ENCODE peak calls at places on chromosomes 16 and 17, in seven cellular contexts. C is HL-60, W is ovary, T is OCI-LY7, D is esophagus squamous epithelium, O is left lung, H is upper lobe of right lung. X is an unnamed sample.

GRCh38 chr16:73062640-73063283 is 14.8 kb upstream of the ZFHX3 start:
- DNase-seq in C (no peak), W (no peak), T (no peak), D (no peak), O (no peak), H (no peak), X (no peak)

GRCh38 chr17:32335647-32336046 is 6.3 kb downstream of the C17orf75 start:
- DNase-seq in C (no peak), W (no peak), T (no peak), D (no peak), O (no peak), H (no peak), X (peak; percentile 47)

GRCh38 chr17:38627957-38628356 is 22.2 kb upstream of the SRCIN1 start:
- DNase-seq in C (no peak), W (no peak), T (no peak), D (no peak), O (no peak), H (peak; percentile 5), X (no peak)

GRCh38 chr17:34303606-34304005 is 15.6 kb upstream of the CCL8 start:
- DNase-seq in C (no peak), W (no peak), T (no peak), D (no peak), O (no peak), H (no peak), X (no peak)

GRCh38 chr17:69444023-69444422 is 29.5 kb downstream of the MAP2K6 start:
- DNase-seq in C (no peak), W (no peak), T (no peak), D (no peak), O (no peak), H (no peak), X (no peak)

GRCh38 chr17:4785311-4786110 is 653 bp downstream of the VMO1 start:
- DNase-seq in C (no peak), W (no peak), T (no peak), D (no peak), O (no peak), H (no peak), X (no peak)

GRCh38 chr17:66073384-66073783 is 118.5 kb downstream of the CEP112 start:
- DNase-seq in C (no peak), W (no peak), T (no peak), D (no peak), O (no peak), H (no peak), X (no peak)

GRCh38 chr16:69166221-69166833 is 20.6 kb upstream of the SNTB2 start:
- DNase-seq in C (no peak), W (no peak), T (no peak), D (no peak), O (no peak), H (no peak), X (peak; percentile 28)

GRCh38 chr16:49050607-49051006 is 231.0 kb downstream of the CBLN1 start:
- DNase-seq in C (no peak), W (no peak), T (no peak), D (no peak), O (no peak), H (no peak), X (no peak)

GRCh38 chr17:29154516-29155234 is 25.5 kb downstream of the MYO18A start:
- DNase-seq in C (no peak), W (no peak), T (no peak), D (no peak), O (no peak), H (no peak), X (no peak)

GRCh38 chr17:47719411-47720152 is 13.5 kb upstream of the TBX21 start:
- DNase-seq in C (no peak), W (no peak), T (no peak), D (no peak), O (no peak), H (no peak), X (peak; percentile 75)

GRCh38 chr17:50026901-50027638 is 28.8 kb upstream of the ITGA3 start:
- DNase-seq in C (peak; percentile 10), W (peak; percentile 92), T (peak; percentile 64), D (no peak), O (peak; percentile 77), H (peak; percentile 92), X (peak; percentile 89)

GRCh38 chr16:23145608-23146007 is 3.6 kb downstream of the USP31 start:
- DNase-seq in C (no peak), W (no peak), T (no peak), D (no peak), O (no peak), H (no peak), X (peak; percentile 33)

GRCh38 chr16:65372171-65372570 is 250.3 kb upstream of the CDH11 start:
- DNase-seq in C (peak; percentile 38), W (no peak), T (no peak), D (no peak), O (no peak), H (no peak), X (no peak)

GRCh38 chr16:85372627-85373372 is 240.3 kb upstream of the GSE1 start:
- DNase-seq in C (peak; percentile 41), W (no peak), T (no peak), D (no peak), O (no peak), H (no peak), X (peak; percentile 68)

GRCh38 chr17:29588561-29589411 is 662 bp downstream of the GIT1 start:
- DNase-seq in C (no peak), W (peak; percentile 60), T (peak; percentile 61), D (no peak), O (no peak), H (peak; percentile 78), X (no peak)

GRCh38 chr17:56262854-56263253 is 109.6 kb downstream of the ANKFN1 start:
- DNase-seq in C (no peak), W (no peak), T (no peak), D (no peak), O (peak; percentile 33), H (no peak), X (no peak)

GRCh38 chr16:3143598-3144330 is 8.9 kb downstream of the ZNF213 start:
- DNase-seq in C (no peak), W (no peak), T (no peak), D (no peak), O (no peak), H (no peak), X (no peak)

GRCh38 chr16:3143189-3143588 is 8.4 kb downstream of the ZNF213 start:
- DNase-seq in C (no peak), W (no peak), T (no peak), D (no peak), O (no peak), H (no peak), X (no peak)

GRCh38 chr16:3141781-3142311 is 7.0 kb downstream of the ZNF213 start:
- DNase-seq in C (no peak), W (peak; percentile 23), T (no peak), D (no peak), O (no peak), H (no peak), X (no peak)

GRCh38 chr16:3142327-3142726 is 7.5 kb downstream of the ZNF213 start:
- DNase-seq in C (no peak), W (no peak), T (no peak), D (no peak), O (no peak), H (no peak), X (no peak)

DNA sequence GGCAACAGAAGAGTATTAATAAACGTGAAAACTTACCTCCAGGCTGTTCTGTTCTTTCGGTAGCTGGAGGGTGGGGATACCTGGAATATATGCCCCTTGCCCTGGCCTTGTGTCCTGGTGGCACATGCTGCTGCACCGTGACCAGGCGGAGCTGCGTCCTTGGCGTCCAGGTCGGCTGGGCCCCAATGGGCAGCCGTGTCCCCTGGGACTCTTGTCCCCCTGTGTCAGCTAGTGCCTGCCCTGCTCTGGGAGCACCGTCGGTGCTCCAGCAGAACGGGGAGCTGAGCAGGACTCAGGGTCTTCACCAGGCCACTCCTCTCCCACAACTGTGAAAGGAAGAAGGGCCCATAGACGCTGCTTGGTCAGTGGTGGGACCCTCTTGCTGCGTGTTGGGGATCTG is 7.9 kb downstream of the ZNF213 start:
- DNase-seq in C (no peak), W (no peak), T (no peak), D (no peak), O (no peak), H (no peak), X (no peak)
- H3K27ac ChIP-seq in C (no peak overlapping the region), W (no peak overlapping the region), T (no peak overlapping the region), D (no peak overlapping the region), O (no peak overlapping the region), H (no peak overlapping the region), X (no peak overlapping the region)

GRCh38 chr16:9348912-9349311 is 257.5 kb downstream of the HAPSTR1 start:
- DNase-seq in C (no peak), W (no peak), T (no peak), D (no peak), O (no peak), H (no peak), X (no peak)

GRCh38 chr16:9351440-9351839 is 260.0 kb downstream of the HAPSTR1 start:
- DNase-seq in C (no peak), W (no peak), T (no peak), D (no peak), O (peak; percentile 34), H (no peak), X (no peak)

GRCh38 chr16:9357829-9358228 is 266.4 kb downstream of the HAPSTR1 start:
- DNase-seq in C (no peak), W (no peak), T (no peak), D (no peak), O (no peak), H (no peak), X (no peak)

DNA sequence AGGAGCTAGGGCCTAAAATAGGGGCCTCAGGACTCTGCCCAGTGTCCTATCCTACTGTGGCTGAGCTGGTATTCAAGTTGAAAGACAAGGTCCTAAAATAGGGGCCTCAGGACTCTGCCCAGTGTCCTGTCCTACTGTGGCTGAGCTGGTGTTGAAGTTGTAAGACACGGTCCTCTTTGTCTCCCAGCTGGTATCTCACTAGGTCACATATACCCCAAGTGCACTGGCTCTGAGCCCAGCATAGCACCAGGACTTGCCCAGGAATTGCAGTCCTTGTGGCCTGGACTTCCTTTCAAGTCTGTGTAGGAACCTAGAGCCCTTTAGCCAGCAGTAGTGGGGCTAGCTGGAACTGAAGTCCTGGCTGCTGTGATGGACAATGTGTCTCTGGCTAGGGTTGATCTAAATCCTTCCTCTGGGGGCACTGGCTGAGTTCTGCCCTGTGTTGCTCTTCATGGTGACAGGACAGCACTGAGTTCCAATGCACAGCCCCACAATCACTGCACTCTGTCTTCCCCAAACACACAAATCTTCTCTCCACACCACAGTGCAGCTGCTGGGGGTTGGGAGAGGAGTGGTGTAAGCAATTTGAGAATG is 260.5 kb downstream of the HAPSTR1 start:
- DNase-seq in C (no peak), W (no peak), T (no peak), D (no peak), O (no peak), H (no peak), X (no peak)
- TF ChIP-seq CTCF in C (no peak), W (no peak), T (no peak), D (no peak), O (no peak), H (no peak), X (no peak)

GRCh38 chr17:51372345-51373004 is 112.1 kb downstream of the UTP18 start:
- DNase-seq in C (peak; percentile 92), W (no peak), T (peak; percentile 94), D (no peak), O (peak; percentile 44), H (no peak), X (peak; percentile 65)
- H3K4me3 ChIP-seq in C (peak overlapping the region; percentile 38), W (no peak overlapping the region), T (peak overlapping the region; percentile 67), D (no peak overlapping the region), O (no peak overlapping the region), H (no peak overlapping the region), X (peak overlapping the region; percentile 20)

DNA sequence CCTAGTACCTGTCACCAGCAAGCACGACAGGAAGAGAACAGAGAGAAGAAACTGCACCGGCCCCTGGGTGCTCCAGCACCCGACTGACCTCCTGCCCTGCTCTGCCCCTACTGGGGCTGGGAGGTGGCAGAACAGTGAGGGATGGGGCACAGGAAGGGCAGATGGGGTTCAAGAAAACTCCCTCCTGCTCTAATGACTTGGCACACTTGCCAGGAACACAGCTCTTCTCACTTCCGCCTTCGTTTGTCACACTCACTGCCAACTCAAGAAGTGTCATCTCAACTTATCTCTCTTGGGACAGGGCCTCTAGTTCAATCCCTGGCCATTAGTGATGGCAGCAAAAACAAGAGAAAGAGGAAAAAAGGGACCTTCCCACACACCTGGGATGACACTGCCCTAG is 42.7 kb upstream of the ICAM2 start:
- DNase-seq in C (peak; percentile 54), W (no peak), T (peak; percentile 60), D (no peak), O (no peak), H (no peak), X (no peak)
- H3K27ac ChIP-seq in C (peak overlapping the region; percentile 47), W (no peak overlapping the region), T (peak overlapping the region; percentile 36), D (peak overlapping the region; percentile 86), O (peak overlapping the region; percentile 58), H (no peak overlapping the region), X (no peak overlapping the region)